ENCODE peak calls at places on chromosomes 5 and 9, in four cellular contexts. X is BE2C; O is body of pancreas; W is CD8-positive, alpha-beta T cell. Z is an unnamed sample.

GRCh38 chr9:93955356-93956182 is 414 bp upstream of the BARX1 start:
- DNase-seq in X (no peak), O (no peak), W (no peak), Z (no peak)

GRCh38 chr5:54491326-54491725 is 26.2 kb upstream of the SNX18 start:
- DNase-seq in X (no peak), O (no peak), W (no peak), Z (no peak)

GRCh38 chr9:105114956-105115728 is 129.3 kb upstream of the SLC44A1 start:
- DNase-seq in X (no peak), O (peak), W (no peak), Z (peak)

GRCh38 chr9:87880116-87880515 is 2.6 kb upstream of the SPATA31E1 start:
- DNase-seq in X (no peak), O (no peak), W (no peak), Z (no peak)

GRCh38 chr5:137415231-137415681 is 83.9 kb downstream of the SPOCK1 start:
- DNase-seq in X (no peak), O (no peak), W (no peak), Z (no peak)

GRCh38 chr9:69155341-69156030 is 18.6 kb upstream of the TJP2 start:
- DNase-seq in X (no peak), O (no peak), W (no peak), Z (no peak)

GRCh38 chr9:126549246-126550006 is 64.3 kb upstream of the LMX1B start:
- DNase-seq in X (peak), O (no peak), W (no peak), Z (no peak)

GRCh38 chr9:37752646-37753488 is 738 bp upstream of the TRMT10B start:
- DNase-seq in X (peak), O (no peak), W (no peak), Z (no peak)

GRCh38 chr9:2284770-2285169 is 269.6 kb downstream of the SMARCA2 start:
- DNase-seq in X (no peak), O (no peak), W (no peak), Z (no peak)

GRCh38 chr9:114172981-114173833 is 17.9 kb downstream of the COL27A1 start:
- DNase-seq in X (no peak), O (no peak), W (no peak), Z (peak)

GRCh38 chr5:81579525-81579924 is 171.4 kb downstream of the SSBP2 start:
- DNase-seq in X (peak), O (peak), W (no peak), Z (no peak)

GRCh38 chr9:114314881-114315722 is 7.8 kb upstream of the ORM1 start:
- DNase-seq in X (no peak), O (peak), W (no peak), Z (no peak)

GRCh38 chr9:124911766-124912165 is 29.1 kb downstream of the GOLGA1 start:
- DNase-seq in X (no peak), O (no peak), W (no peak), Z (no peak)

GRCh38 chr9:134204041-134204440 is 39.7 kb upstream of the RNU6ATAC start:
- DNase-seq in X (peak), O (no peak), W (no peak), Z (no peak)

GRCh38 chr5:126605525-126605924 is 4.8 kb downstream of the PHAX start:
- DNase-seq in X (no peak), O (no peak), W (no peak), Z (no peak)

GRCh38 chr5:154309361-154309725 is 118.8 kb downstream of the GALNT10 start:
- DNase-seq in X (no peak), O (no peak), W (no peak), Z (no peak)

GRCh38 chr5:73450672-73451217 is 2.2 kb upstream of the FOXD1 start:
- DNase-seq in X (no peak), O (no peak), W (no peak), Z (no peak)

GRCh38 chr5:73450041-73450598 is 1.5 kb upstream of the FOXD1 start:
- DNase-seq in X (no peak), O (no peak), W (no peak), Z (no peak)

GRCh38 chr5:73448451-73449136 is at the start of gene FOXD1:
- DNase-seq in X (peak), O (peak), W (no peak), Z (peak)

GRCh38 chr5:73452215-73452614 is 3.6 kb upstream of the FOXD1 start:
- DNase-seq in X (no peak), O (no peak), W (no peak), Z (no peak)

DNA sequence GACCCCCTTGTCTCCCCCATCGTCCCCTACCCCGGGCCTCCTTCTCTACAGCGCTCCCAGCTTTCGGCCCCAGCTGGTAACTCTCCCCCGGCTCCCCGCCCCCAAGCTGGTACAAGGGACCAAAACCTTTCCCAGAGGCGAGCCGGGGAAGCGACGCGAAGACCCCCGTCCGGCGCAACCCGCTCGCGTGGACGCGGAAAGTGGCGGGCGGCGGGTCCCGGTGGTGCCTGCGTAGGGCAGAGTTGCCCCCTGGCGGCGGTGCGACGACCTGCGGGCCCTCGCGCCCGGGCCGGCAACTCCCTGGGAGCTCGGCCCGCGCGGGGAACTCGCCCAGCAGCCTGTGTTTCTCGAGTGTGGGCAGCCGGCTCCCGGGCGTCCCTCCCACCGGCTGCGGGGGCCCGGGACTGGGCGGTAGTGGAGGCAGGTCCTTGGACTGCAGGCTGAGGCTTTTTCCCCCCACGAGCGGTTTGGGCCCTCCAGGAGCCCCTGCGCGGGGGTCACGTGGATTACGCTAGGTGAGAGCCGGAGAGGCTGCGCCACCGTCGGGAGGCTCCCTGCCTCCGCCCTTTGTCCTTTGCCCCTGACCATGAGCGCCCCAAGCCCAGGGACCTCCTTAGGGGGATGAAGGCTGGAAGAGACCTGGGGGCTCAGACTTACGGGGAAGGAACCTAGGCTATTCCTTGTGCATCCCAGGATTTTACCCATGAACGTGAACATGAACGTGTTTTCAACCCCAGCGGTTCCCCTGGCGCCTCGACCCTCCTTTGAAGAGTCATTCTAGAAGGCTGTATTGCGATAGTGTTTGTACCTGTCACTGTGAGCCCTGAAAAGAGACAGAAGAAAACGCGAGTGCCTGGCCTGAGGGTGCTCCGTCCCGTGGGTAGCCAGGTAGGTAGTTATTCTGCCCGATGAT is 2.9 kb upstream of the FOXD1 start:
- DNase-seq in X (peak), O (peak), W (peak), Z (peak)
- H3K4me3 ChIP-seq in X (peak), O (no peak), W (no peak), Z (no peak)

GRCh38 chr5:56849671-56850070 is 34.3 kb downstream of the MAP3K1 start:
- DNase-seq in X (no peak), O (no peak), W (no peak), Z (no peak)
- H3K4me3 ChIP-seq in X (no peak), O (no peak), W (no peak), Z (no peak)

DNA sequence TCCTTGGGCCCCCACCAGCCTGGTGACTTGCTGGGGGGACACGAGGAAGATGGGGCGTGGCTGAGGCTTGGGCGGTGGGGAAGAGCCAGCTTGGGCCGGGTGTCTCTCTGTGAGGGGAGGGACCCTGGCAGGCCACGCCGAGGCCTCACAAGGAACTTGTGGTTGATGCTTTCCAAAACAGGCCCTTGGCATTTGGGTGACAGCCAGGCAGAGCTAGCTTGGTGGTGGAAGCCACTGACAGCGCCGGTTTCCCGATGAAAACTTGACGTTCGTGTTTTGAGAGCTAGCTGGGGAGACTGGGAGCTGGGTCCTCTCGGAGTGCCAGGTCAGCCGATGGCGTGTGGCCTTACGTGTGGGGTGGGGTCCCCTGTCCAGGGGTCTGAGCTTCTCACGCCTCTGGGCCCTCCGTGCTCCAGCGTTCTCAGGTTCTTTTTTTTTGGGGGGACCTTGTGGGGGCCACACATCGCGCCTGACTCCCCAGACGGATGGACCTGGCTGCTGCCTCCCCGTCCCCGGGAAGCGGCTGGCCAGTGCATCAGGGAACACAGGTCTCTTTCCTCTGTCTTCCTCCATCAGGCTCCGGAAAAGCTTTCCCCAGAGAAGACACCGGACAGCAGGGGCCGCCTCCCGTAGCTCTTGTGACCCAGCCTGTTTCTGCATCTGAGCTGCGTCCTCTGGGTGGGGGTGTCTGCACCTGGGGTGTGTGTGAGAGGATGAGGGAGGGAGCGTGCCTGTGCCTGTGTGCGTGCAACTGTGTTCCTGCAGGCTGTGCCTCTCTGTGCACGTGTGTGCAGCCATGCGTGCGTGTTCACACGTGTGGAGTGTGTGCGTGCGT is 129.3 kb upstream of the LPCAT1 start:
- DNase-seq in X (no peak), O (no peak), W (no peak), Z (no peak)
- H3K4me3 ChIP-seq in X (peak), O (no peak), W (no peak), Z (no peak)

GRCh38 chr5:159005062-159005461 is 94.7 kb downstream of the EBF1 start:
- DNase-seq in X (no peak), O (no peak), W (no peak), Z (no peak)

DNA sequence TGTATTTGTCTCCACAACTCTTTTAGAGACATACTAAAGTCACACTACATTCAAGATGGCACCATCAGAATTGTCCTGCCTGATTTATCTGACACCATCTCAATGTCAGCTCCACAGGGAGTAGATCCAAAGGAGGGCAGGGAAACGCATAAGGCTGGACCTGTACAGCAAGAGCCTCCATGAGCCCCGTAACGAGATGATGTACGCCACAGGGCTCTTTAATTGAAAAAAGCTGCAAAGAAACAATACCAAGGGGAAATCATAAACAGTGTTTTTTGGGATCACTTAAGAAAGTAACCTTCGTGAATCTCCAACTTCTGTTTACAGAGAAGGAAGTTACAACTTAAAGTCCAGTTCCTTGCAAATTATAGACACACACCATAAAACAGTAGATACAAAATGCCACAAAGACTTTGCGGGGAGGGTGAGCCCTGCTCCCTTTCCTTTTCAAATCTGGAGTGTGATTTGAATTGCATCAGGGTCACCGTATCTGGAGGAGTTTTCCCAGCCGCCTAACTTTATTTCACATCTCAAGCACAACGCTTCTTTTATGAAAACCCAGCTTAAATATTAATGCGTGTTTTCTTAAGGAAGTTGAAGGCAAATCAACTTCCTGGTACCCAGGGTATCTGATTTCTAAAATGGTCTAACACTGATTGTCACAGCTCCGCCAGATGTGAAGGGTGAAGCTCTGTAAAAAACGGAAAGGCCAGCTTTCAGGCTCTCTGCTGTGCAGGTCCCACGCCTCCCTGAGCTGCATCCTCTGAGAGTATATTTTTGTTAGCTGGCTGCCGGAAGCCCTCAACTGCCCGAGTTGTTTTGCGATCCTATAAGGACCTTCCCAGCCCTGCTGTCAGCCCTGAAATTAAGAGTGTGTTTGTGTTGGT is 88.9 kb downstream of the EBF1 start:
- DNase-seq in X (no peak), O (no peak), W (no peak), Z (no peak)
- H3K4me3 ChIP-seq in X (peak), O (no peak), W (no peak), Z (no peak)

GRCh38 chr5:53381-54174 is 38.4 kb upstream of the PLEKHG4B start:
- DNase-seq in X (peak), O (peak), W (no peak), Z (peak)
- H3K4me3 ChIP-seq in X (peak), O (peak), W (no peak), Z (no peak)

GRCh38 chr5:57209316-57210040 is 35.6 kb downstream of the GPBP1 start:
- DNase-seq in X (no peak), O (no peak), W (no peak), Z (no peak)
- H3K4me3 ChIP-seq in X (no peak), O (no peak), W (no peak), Z (no peak)